ENCODE peak calls at places on chromosomes 11 and 22, in eight cellular contexts. G, X, S, Q, W, N, R and P are unnamed samples.
A peak's percentile ranks its signal among the peaks of the same experiment; 100 is the strongest.

GRCh38 chr22:38406617-38407016 is 48.4 kb downstream of the KCNJ4 start:
- DNase-seq in X (no peak), Q (no peak), S (no peak), G (no peak), W (no peak), R (no peak), N (no peak), P (no peak)

GRCh38 chr11:126597041-126597440 is 241.6 kb downstream of the ST3GAL4 start:
- DNase-seq in G (no peak), X (no peak), W (no peak), Q (no peak), N (no peak), R (no peak), S (no peak), P (no peak)

GRCh38 chr11:66820921-66821320 is 22.3 kb upstream of the RCE1 start:
- DNase-seq in G (no peak), Q (no peak), R (no peak), N (no peak), W (no peak), S (no peak), X (no peak), P (no peak)

GRCh38 chr11:11972148-11972547 is 36.3 kb downstream of the DKK3 start:
- DNase-seq in X (no peak), Q (no peak), S (no peak), R (no peak), W (no peak), G (no peak), N (no peak), P (no peak)

GRCh38 chr22:31289335-31289734 is 3.0 kb downstream of the PIK3IP1 start:
- DNase-seq in N (peak; percentile 32), Q (no peak), G (no peak), S (no peak), X (no peak), R (peak; percentile 42), W (no peak), P (no peak)

GRCh38 chr22:27537481-27537891 is 264.1 kb downstream of the MN1 start:
- DNase-seq in S (no peak), G (no peak), R (no peak), W (no peak), N (peak; percentile 40), Q (no peak), X (no peak), P (no peak)

GRCh38 chr22:45997775-45998637 is 21.0 kb upstream of the WNT7B start:
- DNase-seq in S (no peak), R (no peak), Q (no peak), W (no peak), G (no peak), X (no peak), N (no peak), P (no peak)

GRCh38 chr11:10351768-10352641 is 47.1 kb downstream of the ADM start:
- DNase-seq in G (peak; percentile 37), N (peak; percentile 78), W (no peak), X (peak; percentile 81), S (peak; percentile 59), Q (no peak), R (no peak), P (peak; percentile 70)

GRCh38 chr11:77386178-77386577 is 84.7 kb upstream of the GDPD4 start:
- DNase-seq in S (no peak), G (no peak), Q (no peak), X (peak; percentile 53), W (no peak), R (no peak), N (no peak), P (no peak)
- H3K27ac ChIP-seq in S (no peak overlapping the region), G (no peak overlapping the region), Q (no peak overlapping the region), X (no peak overlapping the region), W (no peak overlapping the region), R (no peak overlapping the region), N (no peak overlapping the region), P (no peak overlapping the region)

GRCh38 chr22:26417406-26417805 is 11.7 kb upstream of the ASPHD2 start:
- DNase-seq in S (no peak), X (no peak), G (no peak), Q (no peak), R (no peak), W (no peak), N (no peak), P (no peak)

GRCh38 chr22:26418620-26419019 is 10.4 kb upstream of the ASPHD2 start:
- DNase-seq in R (no peak), Q (no peak), S (no peak), W (no peak), G (no peak), N (no peak), X (no peak), P (no peak)

GRCh38 chr22:26414347-26414746 is 14.7 kb upstream of the ASPHD2 start:
- DNase-seq in R (no peak), S (no peak), G (no peak), N (no peak), X (no peak), W (no peak), Q (no peak), P (no peak)

GRCh38 chr22:26416670-26417270 is 12.3 kb upstream of the ASPHD2 start:
- DNase-seq in N (no peak), R (no peak), G (peak; percentile 50), X (peak; percentile 88), Q (no peak), S (no peak), W (no peak), P (no peak)

GRCh38 chr22:26416256-26416655 is 12.8 kb upstream of the ASPHD2 start:
- DNase-seq in G (no peak), N (no peak), R (no peak), Q (no peak), X (no peak), S (no peak), W (no peak), P (no peak)
- H3K27ac ChIP-seq in G (no peak overlapping the region), N (no peak overlapping the region), R (no peak overlapping the region), Q (no peak overlapping the region), X (no peak overlapping the region), S (no peak overlapping the region), W (no peak overlapping the region), P (no peak overlapping the region)

DNA sequence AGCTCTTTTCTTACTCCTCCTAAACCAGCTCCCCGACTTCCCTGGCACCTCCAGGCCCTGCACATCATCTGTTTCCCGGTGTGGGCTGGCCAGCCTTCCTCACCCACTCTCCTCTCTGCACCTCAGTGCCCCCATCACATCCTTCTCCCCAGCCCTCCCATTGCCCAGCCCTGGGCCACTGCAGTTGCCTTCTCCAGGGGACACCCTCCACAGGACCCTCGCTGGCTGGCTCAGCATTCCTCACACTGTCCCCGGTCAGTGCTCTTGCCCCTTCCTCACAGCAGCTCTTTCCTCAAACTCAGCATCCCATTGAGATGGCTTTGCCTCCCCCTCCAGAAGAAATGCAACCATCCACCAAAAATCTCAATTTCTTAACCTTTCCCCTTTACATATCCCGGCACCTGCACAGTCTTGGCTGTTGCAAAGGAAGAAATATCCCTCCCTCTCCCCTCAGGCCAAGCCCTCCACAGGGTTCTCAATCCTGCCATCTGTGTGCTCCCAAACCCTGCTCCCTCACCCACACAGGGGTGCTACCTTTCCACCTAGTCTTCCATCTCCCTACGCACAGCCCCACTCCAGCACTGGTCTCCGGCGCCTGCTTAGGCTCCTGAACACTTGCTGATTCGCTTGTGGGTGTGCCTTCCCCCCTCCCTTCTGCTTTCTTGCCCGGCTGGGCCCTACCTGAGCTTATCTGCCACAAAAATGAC is 19.5 kb downstream of the RPL27A start:
- DNase-seq in S (no peak), Q (no peak), R (no peak), G (no peak), N (no peak), X (no peak), W (no peak), P (no peak)
- H3K27ac ChIP-seq in S (no peak overlapping the region), Q (no peak overlapping the region), R (no peak overlapping the region), G (no peak overlapping the region), N (no peak overlapping the region), X (no peak overlapping the region), W (no peak overlapping the region), P (no peak overlapping the region)

DNA sequence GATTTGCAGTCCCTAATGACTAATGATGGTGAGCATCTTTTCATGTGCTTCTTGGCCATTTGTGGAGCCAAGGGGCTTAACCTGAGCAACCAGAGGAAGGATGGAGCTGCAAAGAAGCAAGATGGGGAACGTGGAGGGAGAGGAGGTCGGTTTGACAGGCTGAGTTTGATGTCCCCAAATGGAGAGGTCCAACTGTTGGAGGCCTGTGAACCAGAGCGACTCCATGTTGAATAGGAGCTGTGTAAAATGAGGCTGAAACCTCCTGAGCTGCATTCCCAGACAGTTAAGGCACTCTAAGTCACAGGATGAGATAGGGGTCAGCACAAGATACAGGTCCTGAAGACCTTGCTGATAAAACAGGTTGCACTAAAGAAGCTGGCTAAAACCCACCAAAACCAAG is 54.5 kb downstream of the RPS6KA4 start:
- DNase-seq in W (no peak), G (no peak), R (no peak), Q (no peak), S (no peak), N (no peak), X (no peak), P (no peak)
- H3K27ac ChIP-seq in W (no peak overlapping the region), G (no peak overlapping the region), R (no peak overlapping the region), Q (no peak overlapping the region), S (no peak overlapping the region), N (no peak overlapping the region), X (no peak overlapping the region), P (no peak overlapping the region)

DNA sequence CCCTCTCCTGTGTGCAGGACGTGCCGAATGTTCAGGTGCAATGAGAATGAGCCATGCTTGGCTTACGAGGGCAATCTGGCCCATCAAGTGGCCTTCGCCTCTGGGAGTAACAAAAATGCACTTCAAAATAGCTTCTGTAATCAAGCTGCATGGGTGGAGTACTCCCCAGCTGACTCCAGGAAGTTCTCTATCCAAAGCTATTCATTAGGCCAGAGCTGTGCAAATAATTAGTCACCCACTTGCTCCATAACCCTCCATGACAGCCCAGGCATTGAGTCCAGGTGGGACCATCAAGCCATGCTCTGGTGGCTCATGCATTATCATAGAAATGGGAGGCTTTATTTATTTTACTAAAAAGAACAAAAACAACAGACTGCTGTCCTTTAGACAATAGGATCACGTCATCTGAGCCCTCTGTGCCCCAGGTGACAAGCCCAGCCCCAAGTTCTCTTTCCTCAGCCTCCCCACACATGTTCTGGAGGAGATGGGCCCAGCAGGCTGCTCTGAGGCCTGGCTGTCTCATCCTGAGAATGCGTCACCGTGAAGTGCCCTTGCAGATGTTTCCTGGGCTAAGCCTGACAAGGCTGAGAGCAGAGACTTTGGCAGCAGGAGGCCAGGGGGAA is 244.7 kb downstream of the ETS1 start:
- DNase-seq in N (no peak), X (peak; percentile 81), W (peak; percentile 67), S (peak; percentile 27), R (peak; percentile 42), Q (no peak), G (peak; percentile 58), P (no peak)
- H3K27ac ChIP-seq in N (no peak overlapping the region), X (no peak overlapping the region), W (peak overlapping the region; percentile 79), S (no peak overlapping the region), R (no peak overlapping the region), Q (no peak overlapping the region), G (peak overlapping the region; percentile 71), P (no peak overlapping the region)

DNA sequence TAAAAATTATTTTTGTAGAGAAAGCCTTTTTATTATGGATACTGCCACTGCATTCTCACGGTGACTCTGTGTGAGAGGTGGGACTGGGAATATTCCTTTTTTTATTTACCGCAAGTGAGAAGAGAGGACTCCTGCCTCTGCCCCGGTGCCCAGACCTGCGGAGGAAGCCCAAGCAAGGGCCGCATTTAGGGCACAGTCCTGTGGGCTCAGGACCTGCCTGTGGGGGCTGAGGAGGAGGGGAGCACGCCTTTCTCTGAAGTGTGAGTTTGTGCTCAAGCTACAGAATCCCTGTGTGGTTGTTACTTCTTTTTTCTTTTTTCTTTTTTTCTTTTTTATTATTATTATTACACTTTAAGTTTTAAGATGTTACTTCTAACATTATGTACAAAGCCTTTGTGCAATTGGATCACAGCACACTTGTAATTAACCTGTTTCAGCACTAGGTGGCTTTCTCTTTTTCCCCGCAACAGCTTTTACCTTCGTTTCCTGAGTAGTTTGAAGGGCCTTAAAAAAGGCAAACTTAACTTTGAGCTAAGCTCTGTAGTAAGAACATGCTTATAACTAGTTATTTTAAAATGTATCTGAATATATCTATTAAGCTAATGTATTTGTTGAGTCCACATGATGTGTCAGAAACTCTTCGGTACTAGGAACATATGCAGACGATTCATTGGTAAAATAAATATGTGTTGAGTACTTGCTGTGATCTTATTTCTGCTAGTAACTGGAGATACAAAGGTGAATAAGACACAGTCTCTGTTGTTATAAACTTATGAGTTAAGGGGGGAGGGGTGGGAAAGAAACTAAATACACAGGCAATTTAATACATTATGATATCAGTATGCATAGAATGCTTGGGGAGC is 18.3 kb downstream of the AMOTL1 start:
- DNase-seq in S (peak; percentile 31), W (no peak), N (no peak), Q (no peak), R (peak; percentile 20), G (no peak), X (no peak), P (no peak)
- H3K27ac ChIP-seq in S (no peak overlapping the region), W (no peak overlapping the region), N (no peak overlapping the region), Q (no peak overlapping the region), R (no peak overlapping the region), G (no peak overlapping the region), X (no peak overlapping the region), P (no peak overlapping the region)